ENCODE peak calls at places on chromosome 13, in six cellular contexts. One of them, this sample, is unnamed.

GRCh38 chr13:21576424-21576823 is 27.5 kb downstream of the MICU2 start:
- DNase-seq in kidney: no peak
- DNase-seq in erythroblast: peak; percentile 68
- DNase-seq in NCI-H1092: no peak
- DNase-seq in activated CD4-positive, alpha-beta T cell treated with anti-CD3 and anti-CD28 coated beads for 4 hours: no peak
- DNase-seq in AG04449: no peak
- DNase-seq in this sample: no peak

GRCh38 chr13:76503756-76504155 is 382.4 kb downstream of the KCTD12 start:
- DNase-seq in kidney: no peak
- DNase-seq in erythroblast: no peak
- DNase-seq in NCI-H1092: peak; percentile 50
- DNase-seq in activated CD4-positive, alpha-beta T cell treated with anti-CD3 and anti-CD28 coated beads for 4 hours: no peak
- DNase-seq in AG04449: no peak
- DNase-seq in this sample: no peak

GRCh38 chr13:21673592-21674270 is 2.9 kb downstream of the FGF9 start:
- DNase-seq in kidney: peak; percentile 75
- DNase-seq in erythroblast: peak; percentile 52
- DNase-seq in NCI-H1092: peak; percentile 56
- DNase-seq in activated CD4-positive, alpha-beta T cell treated with anti-CD3 and anti-CD28 coated beads for 4 hours: peak; percentile 44
- DNase-seq in AG04449: no peak
- DNase-seq in this sample: no peak

GRCh38 chr13:56351041-56351440 is 789.7 kb upstream of the PRR20A start:
- DNase-seq in kidney: no peak
- DNase-seq in erythroblast: peak; percentile 25
- DNase-seq in NCI-H1092: no peak
- DNase-seq in activated CD4-positive, alpha-beta T cell treated with anti-CD3 and anti-CD28 coated beads for 4 hours: no peak
- DNase-seq in AG04449: no peak
- DNase-seq in this sample: no peak

GRCh38 chr13:35198821-35199220 is 256.8 kb downstream of the NBEA start:
- DNase-seq in kidney: no peak
- DNase-seq in erythroblast: no peak
- DNase-seq in NCI-H1092: no peak
- DNase-seq in activated CD4-positive, alpha-beta T cell treated with anti-CD3 and anti-CD28 coated beads for 4 hours: no peak
- DNase-seq in AG04449: no peak
- DNase-seq in this sample: no peak

GRCh38 chr13:104024416-104025170 is 958.4 kb upstream of the SLC10A2 start:
- DNase-seq in kidney: no peak
- DNase-seq in erythroblast: no peak
- DNase-seq in NCI-H1092: no peak
- DNase-seq in activated CD4-positive, alpha-beta T cell treated with anti-CD3 and anti-CD28 coated beads for 4 hours: no peak
- DNase-seq in AG04449: no peak
- DNase-seq in this sample: no peak

GRCh38 chr13:32391101-32391620 is 36.8 kb downstream of the N4BP2L1 start:
- DNase-seq in kidney: no peak
- DNase-seq in erythroblast: no peak
- DNase-seq in NCI-H1092: no peak
- DNase-seq in activated CD4-positive, alpha-beta T cell treated with anti-CD3 and anti-CD28 coated beads for 4 hours: no peak
- DNase-seq in AG04449: no peak
- DNase-seq in this sample: peak; percentile 26

GRCh38 chr13:75357576-75358295 is 124.2 kb downstream of the TBC1D4 start:
- DNase-seq in kidney: no peak
- DNase-seq in erythroblast: peak; percentile 89
- DNase-seq in NCI-H1092: peak; percentile 13
- DNase-seq in activated CD4-positive, alpha-beta T cell treated with anti-CD3 and anti-CD28 coated beads for 4 hours: peak; percentile 54
- DNase-seq in AG04449: no peak
- DNase-seq in this sample: peak; percentile 71

GRCh38 chr13:103795892-103796478 is 729.8 kb upstream of the SLC10A2 start:
- DNase-seq in kidney: no peak
- DNase-seq in erythroblast: no peak
- DNase-seq in NCI-H1092: no peak
- DNase-seq in activated CD4-positive, alpha-beta T cell treated with anti-CD3 and anti-CD28 coated beads for 4 hours: no peak
- DNase-seq in AG04449: no peak
- DNase-seq in this sample: no peak

GRCh38 chr13:66887088-66887487 is 343.0 kb downstream of the PCDH9 start:
- DNase-seq in kidney: no peak
- DNase-seq in erythroblast: no peak
- DNase-seq in NCI-H1092: peak; percentile 76
- DNase-seq in activated CD4-positive, alpha-beta T cell treated with anti-CD3 and anti-CD28 coated beads for 4 hours: no peak
- DNase-seq in AG04449: no peak
- DNase-seq in this sample: no peak

GRCh38 chr13:114096031-114096485 is 36.4 kb downstream of the RASA3 start:
- DNase-seq in kidney: peak; percentile 65
- DNase-seq in erythroblast: no peak
- DNase-seq in NCI-H1092: no peak
- DNase-seq in activated CD4-positive, alpha-beta T cell treated with anti-CD3 and anti-CD28 coated beads for 4 hours: no peak
- DNase-seq in AG04449: no peak
- DNase-seq in this sample: peak; percentile 18

GRCh38 chr13:33518442-33518841 is 232.9 kb upstream of the STARD13 start:
- DNase-seq in kidney: no peak
- DNase-seq in erythroblast: no peak
- DNase-seq in NCI-H1092: no peak
- DNase-seq in activated CD4-positive, alpha-beta T cell treated with anti-CD3 and anti-CD28 coated beads for 4 hours: no peak
- DNase-seq in AG04449: no peak
- DNase-seq in this sample: no peak

GRCh38 chr13:111283991-111284390 is 36.5 kb upstream of the TEX29 start:
- DNase-seq in kidney: no peak
- DNase-seq in erythroblast: no peak
- DNase-seq in NCI-H1092: no peak
- DNase-seq in activated CD4-positive, alpha-beta T cell treated with anti-CD3 and anti-CD28 coated beads for 4 hours: no peak
- DNase-seq in AG04449: no peak
- DNase-seq in this sample: no peak

GRCh38 chr13:24264976-24265375 is 44.4 kb upstream of the C1QTNF9 start:
- DNase-seq in kidney: no peak
- DNase-seq in erythroblast: no peak
- DNase-seq in NCI-H1092: no peak
- DNase-seq in activated CD4-positive, alpha-beta T cell treated with anti-CD3 and anti-CD28 coated beads for 4 hours: peak; percentile 73
- DNase-seq in AG04449: no peak
- DNase-seq in this sample: no peak

GRCh38 chr13:110062077-110062776 is 244.7 kb downstream of the COL4A1 start:
- DNase-seq in kidney: peak; percentile 81
- DNase-seq in erythroblast: no peak
- DNase-seq in NCI-H1092: no peak
- DNase-seq in activated CD4-positive, alpha-beta T cell treated with anti-CD3 and anti-CD28 coated beads for 4 hours: no peak
- DNase-seq in AG04449: no peak
- DNase-seq in this sample: no peak

GRCh38 chr13:32669030-32669646 is 82.9 kb downstream of the PDS5B start:
- DNase-seq in kidney: no peak
- DNase-seq in erythroblast: peak; percentile 69
- DNase-seq in NCI-H1092: peak; percentile 13
- DNase-seq in activated CD4-positive, alpha-beta T cell treated with anti-CD3 and anti-CD28 coated beads for 4 hours: no peak
- DNase-seq in AG04449: no peak
- DNase-seq in this sample: no peak

GRCh38 chr13:26697069-26697955 is 63.3 kb downstream of the GPR12 start:
- DNase-seq in kidney: no peak
- DNase-seq in erythroblast: no peak
- DNase-seq in NCI-H1092: no peak
- DNase-seq in activated CD4-positive, alpha-beta T cell treated with anti-CD3 and anti-CD28 coated beads for 4 hours: no peak
- DNase-seq in AG04449: no peak
- DNase-seq in this sample: no peak

GRCh38 chr13:26964278-26965057 is 203.9 kb upstream of the GPR12 start:
- DNase-seq in kidney: no peak
- DNase-seq in erythroblast: no peak
- DNase-seq in NCI-H1092: peak; percentile 71
- DNase-seq in activated CD4-positive, alpha-beta T cell treated with anti-CD3 and anti-CD28 coated beads for 4 hours: no peak
- DNase-seq in AG04449: no peak
- DNase-seq in this sample: no peak

GRCh38 chr13:101343128-101343787 is 73.0 kb downstream of the NALCN start:
- DNase-seq in kidney: no peak
- DNase-seq in erythroblast: no peak
- DNase-seq in NCI-H1092: no peak
- DNase-seq in activated CD4-positive, alpha-beta T cell treated with anti-CD3 and anti-CD28 coated beads for 4 hours: no peak
- DNase-seq in AG04449: no peak
- DNase-seq in this sample: no peak

GRCh38 chr13:20129076-20129475 is 31.8 kb downstream of the GJA3 start:
- DNase-seq in kidney: no peak
- DNase-seq in erythroblast: no peak
- DNase-seq in NCI-H1092: no peak
- DNase-seq in activated CD4-positive, alpha-beta T cell treated with anti-CD3 and anti-CD28 coated beads for 4 hours: no peak
- DNase-seq in AG04449: no peak
- DNase-seq in this sample: peak; percentile 18

GRCh38 chr13:59112375-59112774 is 1051.4 kb downstream of the DIAPH3 start:
- DNase-seq in kidney: no peak
- DNase-seq in erythroblast: no peak
- DNase-seq in NCI-H1092: no peak
- DNase-seq in activated CD4-positive, alpha-beta T cell treated with anti-CD3 and anti-CD28 coated beads for 4 hours: no peak
- DNase-seq in AG04449: peak; percentile 93
- DNase-seq in this sample: no peak

GRCh38 chr13:106234656-106235055 is 300.8 kb downstream of the EFNB2 start:
- DNase-seq in kidney: no peak
- DNase-seq in erythroblast: no peak
- DNase-seq in NCI-H1092: no peak
- DNase-seq in activated CD4-positive, alpha-beta T cell treated with anti-CD3 and anti-CD28 coated beads for 4 hours: no peak
- DNase-seq in AG04449: no peak
- DNase-seq in this sample: no peak

GRCh38 chr13:99970761-99971575 is 599 bp downstream of the ZIC5 start:
- DNase-seq in kidney: no peak
- DNase-seq in erythroblast: no peak
- DNase-seq in NCI-H1092: peak; percentile 40
- DNase-seq in activated CD4-positive, alpha-beta T cell treated with anti-CD3 and anti-CD28 coated beads for 4 hours: no peak
- DNase-seq in AG04449: no peak
- DNase-seq in this sample: no peak

GRCh38 chr13:99256709-99257108 is 1.5 kb downstream of the GPR18 start:
- DNase-seq in kidney: no peak
- DNase-seq in erythroblast: peak; percentile 7
- DNase-seq in NCI-H1092: no peak
- DNase-seq in activated CD4-positive, alpha-beta T cell treated with anti-CD3 and anti-CD28 coated beads for 4 hours: no peak
- DNase-seq in AG04449: no peak
- DNase-seq in this sample: no peak